ENCODE peak calls at places on chromosomes 3 and 15, in eight cellular contexts. W, T, D, P, J, G, Y and S are unnamed samples.
A peak's percentile ranks its signal among the peaks of the same experiment; 100 is the strongest.

GRCh38 chr3:184354121-184354728 is 7.2 kb downstream of the CLCN2 start:
- DNase-seq in P (peak; percentile 44), Y (peak; percentile 44), J (peak; percentile 51), W (peak; percentile 66), D (peak; percentile 82), T (peak; percentile 84), G (no peak), S (no peak)

GRCh38 chr3:186025161-186025560 is 83.7 kb downstream of the ETV5 start:
- DNase-seq in J (peak; percentile 62), G (peak; percentile 62), Y (no peak), T (no peak), P (peak; percentile 57), W (no peak), D (no peak), S (no peak)

GRCh38 chr3:9778102-9778501 is 8.4 kb upstream of the CAMK1 start:
- DNase-seq in T (no peak), D (no peak), J (peak; percentile 61), W (no peak), G (peak; percentile 40), P (peak; percentile 48), Y (no peak), S (no peak)

GRCh38 chr3:57910988-57911387 is 97.2 kb upstream of the FLNB start:
- DNase-seq in W (no peak), P (no peak), G (peak; percentile 20), J (peak; percentile 57), T (peak; percentile 25), Y (peak; percentile 2), D (peak; percentile 28), S (no peak)

GRCh38 chr3:42493798-42494151 is 8.7 kb upstream of the VIPR1 start:
- DNase-seq in J (no peak), Y (no peak), P (no peak), G (no peak), D (no peak), T (no peak), W (no peak), S (no peak)

GRCh38 chr3:142958707-142959106 is 4.8 kb downstream of the PAQR9 start:
- DNase-seq in J (peak; percentile 90), D (no peak), Y (no peak), W (no peak), P (peak; percentile 12), T (no peak), G (peak; percentile 91), S (no peak)

GRCh38 chr15:52181938-52182780 is 9.0 kb downstream of the GNB5 start:
- DNase-seq in P (no peak), T (no peak), W (peak; percentile 20), Y (no peak), J (no peak), G (peak; percentile 7), D (no peak), S (no peak)

GRCh38 chr15:100658895-100659294 is 56.5 kb downstream of the ASB7 start:
- DNase-seq in P (no peak), G (no peak), Y (no peak), J (no peak), D (no peak), T (no peak), W (no peak), S (no peak)

GRCh38 chr3:172836390-172836997 is 86.0 kb downstream of the ECT2 start:
- DNase-seq in T (peak; percentile 88), P (peak; percentile 78), Y (no peak), J (peak; percentile 68), G (peak; percentile 69), W (peak; percentile 52), D (peak; percentile 80), S (no peak)

GRCh38 chr3:196471551-196471950 is 32.0 kb downstream of the RNF168 start:
- DNase-seq in Y (no peak), P (no peak), D (no peak), G (peak; percentile 11), J (peak; percentile 57), T (no peak), W (no peak), S (no peak)

GRCh38 chr3:38634133-38634532 is 15.4 kb downstream of the SCN5A start:
- DNase-seq in P (peak; percentile 14), T (no peak), W (peak; percentile 72), Y (no peak), G (peak; percentile 89), D (peak; percentile 3), J (peak; percentile 59), S (no peak)

GRCh38 chr15:100761253-100761935 is 118.2 kb upstream of the ALDH1A3 start:
- DNase-seq in D (no peak), J (no peak), G (no peak), Y (no peak), P (no peak), T (no peak), W (no peak), S (no peak)

GRCh38 chr3:37700849-37701248 is 160.8 kb upstream of the CTDSPL start:
- DNase-seq in P (peak; percentile 24), J (no peak), W (no peak), G (no peak), D (peak; percentile 55), T (no peak), Y (no peak), S (no peak)

GRCh38 chr3:46656778-46657556 is 36.5 kb downstream of the ALS2CL start:
- DNase-seq in W (no peak), D (no peak), T (no peak), Y (no peak), J (no peak), P (no peak), G (no peak), S (no peak)

GRCh38 chr3:71926690-71927089 is 141.7 kb upstream of the PROK2 start:
- DNase-seq in G (no peak), Y (no peak), W (no peak), T (no peak), J (no peak), D (no peak), P (no peak), S (no peak)